ENCODE peak calls at places on chromosomes 11 and 22, in nine cellular contexts. One of them, this sample, is unnamed.

GRCh38 chr11:94804874-94805273 is 36.7 kb downstream of the AMOTL1 start:
- DNase-seq in fibroblast of lung: no peak
- DNase-seq in transverse colon: no peak
- DNase-seq in left ventricle myocardium inferior: no peak
- DNase-seq in dorsolateral prefrontal cortex: no peak
- DNase-seq in retinal pigment epithelial cell: no peak
- DNase-seq in cardiac muscle cell: no peak
- DNase-seq in GM06990: no peak
- DNase-seq in heart right ventricle: no peak
- DNase-seq in this sample: no peak

GRCh38 chr11:35166369-35167360 is 27.7 kb downstream of the CD44 start:
- DNase-seq in dorsolateral prefrontal cortex: peak; percentile 78
- DNase-seq in heart right ventricle: no peak
- DNase-seq in GM06990: no peak
- DNase-seq in retinal pigment epithelial cell: peak; percentile 84
- DNase-seq in cardiac muscle cell: no peak
- DNase-seq in fibroblast of lung: peak; percentile 97
- DNase-seq in transverse colon: no peak
- DNase-seq in left ventricle myocardium inferior: no peak
- DNase-seq in this sample: peak; percentile 67

GRCh38 chr11:8288166-8288772 is 24.6 kb upstream of the LMO1 start:
- DNase-seq in retinal pigment epithelial cell: no peak
- DNase-seq in cardiac muscle cell: no peak
- DNase-seq in transverse colon: no peak
- DNase-seq in dorsolateral prefrontal cortex: no peak
- DNase-seq in left ventricle myocardium inferior: no peak
- DNase-seq in heart right ventricle: no peak
- DNase-seq in fibroblast of lung: no peak
- DNase-seq in GM06990: no peak
- DNase-seq in this sample: no peak

GRCh38 chr11:27416568-27417176 is 53.7 kb upstream of the CCDC34 start:
- DNase-seq in GM06990: no peak
- DNase-seq in retinal pigment epithelial cell: no peak
- DNase-seq in transverse colon: no peak
- DNase-seq in dorsolateral prefrontal cortex: no peak
- DNase-seq in heart right ventricle: no peak
- DNase-seq in cardiac muscle cell: no peak
- DNase-seq in fibroblast of lung: no peak
- DNase-seq in left ventricle myocardium inferior: no peak
- DNase-seq in this sample: no peak

GRCh38 chr11:44958165-44958564 is 7.5 kb upstream of the TP53I11 start:
- DNase-seq in dorsolateral prefrontal cortex: no peak
- DNase-seq in transverse colon: peak; percentile 67
- DNase-seq in heart right ventricle: no peak
- DNase-seq in cardiac muscle cell: no peak
- DNase-seq in fibroblast of lung: no peak
- DNase-seq in GM06990: no peak
- DNase-seq in left ventricle myocardium inferior: no peak
- DNase-seq in retinal pigment epithelial cell: no peak
- DNase-seq in this sample: no peak

GRCh38 chr11:65896009-65896999 is 3.9 kb downstream of the FOSL1 start:
- DNase-seq in fibroblast of lung: no peak
- DNase-seq in transverse colon: no peak
- DNase-seq in retinal pigment epithelial cell: no peak
- DNase-seq in cardiac muscle cell: no peak
- DNase-seq in left ventricle myocardium inferior: no peak
- DNase-seq in GM06990: no peak
- DNase-seq in heart right ventricle: no peak
- DNase-seq in dorsolateral prefrontal cortex: no peak
- DNase-seq in this sample: no peak

GRCh38 chr11:7858001-7858400 is 61.3 kb upstream of the OR5P2 start:
- DNase-seq in fibroblast of lung: no peak
- DNase-seq in retinal pigment epithelial cell: no peak
- DNase-seq in transverse colon: no peak
- DNase-seq in dorsolateral prefrontal cortex: no peak
- DNase-seq in left ventricle myocardium inferior: no peak
- DNase-seq in cardiac muscle cell: no peak
- DNase-seq in heart right ventricle: no peak
- DNase-seq in GM06990: no peak
- DNase-seq in this sample: no peak

GRCh38 chr11:47348859-47349258 is 3.6 kb downstream of the MYBPC3 start:
- DNase-seq in retinal pigment epithelial cell: no peak
- DNase-seq in cardiac muscle cell: no peak
- DNase-seq in left ventricle myocardium inferior: no peak
- DNase-seq in heart right ventricle: no peak
- DNase-seq in transverse colon: no peak
- DNase-seq in dorsolateral prefrontal cortex: no peak
- DNase-seq in fibroblast of lung: no peak
- DNase-seq in GM06990: no peak
- DNase-seq in this sample: no peak

GRCh38 chr11:99693941-99694492 is 673.3 kb downstream of the CNTN5 start:
- DNase-seq in left ventricle myocardium inferior: no peak
- DNase-seq in retinal pigment epithelial cell: peak; percentile 91
- DNase-seq in cardiac muscle cell: no peak
- DNase-seq in transverse colon: no peak
- DNase-seq in GM06990: no peak
- DNase-seq in dorsolateral prefrontal cortex: no peak
- DNase-seq in fibroblast of lung: peak; percentile 85
- DNase-seq in heart right ventricle: no peak
- DNase-seq in this sample: peak; percentile 55

GRCh38 chr11:36037031-36037430 is 93.2 kb downstream of the LDLRAD3 start:
- DNase-seq in fibroblast of lung: peak; percentile 69
- DNase-seq in cardiac muscle cell: no peak
- DNase-seq in transverse colon: no peak
- DNase-seq in left ventricle myocardium inferior: peak; percentile 32
- DNase-seq in GM06990: no peak
- DNase-seq in heart right ventricle: peak; percentile 28
- DNase-seq in retinal pigment epithelial cell: no peak
- DNase-seq in dorsolateral prefrontal cortex: no peak
- DNase-seq in this sample: no peak

GRCh38 chr11:19849107-19849789 is 136.6 kb downstream of the NAV2 start:
- DNase-seq in transverse colon: no peak
- DNase-seq in cardiac muscle cell: peak; percentile 70
- DNase-seq in left ventricle myocardium inferior: peak; percentile 25
- DNase-seq in GM06990: no peak
- DNase-seq in dorsolateral prefrontal cortex: no peak
- DNase-seq in fibroblast of lung: no peak
- DNase-seq in retinal pigment epithelial cell: no peak
- DNase-seq in heart right ventricle: peak; percentile 44
- DNase-seq in this sample: no peak

GRCh38 chr11:123469089-123469488 is 39.0 kb downstream of the GRAMD1B start:
- DNase-seq in dorsolateral prefrontal cortex: no peak
- DNase-seq in GM06990: no peak
- DNase-seq in transverse colon: no peak
- DNase-seq in cardiac muscle cell: peak; percentile 85
- DNase-seq in retinal pigment epithelial cell: no peak
- DNase-seq in heart right ventricle: peak; percentile 22
- DNase-seq in fibroblast of lung: no peak
- DNase-seq in left ventricle myocardium inferior: peak; percentile 34
- DNase-seq in this sample: no peak
- TF ChIP-seq CTCF in dorsolateral prefrontal cortex: no peak
- TF ChIP-seq CTCF in GM06990: no peak
- TF ChIP-seq CTCF in transverse colon: no peak
- TF ChIP-seq CTCF in cardiac muscle cell: no peak
- TF ChIP-seq CTCF in retinal pigment epithelial cell: no peak
- TF ChIP-seq CTCF in heart right ventricle: no peak
- TF ChIP-seq CTCF in fibroblast of lung: no peak
- TF ChIP-seq CTCF in left ventricle myocardium inferior: no peak
- TF ChIP-seq CTCF in this sample: no peak

DNA sequence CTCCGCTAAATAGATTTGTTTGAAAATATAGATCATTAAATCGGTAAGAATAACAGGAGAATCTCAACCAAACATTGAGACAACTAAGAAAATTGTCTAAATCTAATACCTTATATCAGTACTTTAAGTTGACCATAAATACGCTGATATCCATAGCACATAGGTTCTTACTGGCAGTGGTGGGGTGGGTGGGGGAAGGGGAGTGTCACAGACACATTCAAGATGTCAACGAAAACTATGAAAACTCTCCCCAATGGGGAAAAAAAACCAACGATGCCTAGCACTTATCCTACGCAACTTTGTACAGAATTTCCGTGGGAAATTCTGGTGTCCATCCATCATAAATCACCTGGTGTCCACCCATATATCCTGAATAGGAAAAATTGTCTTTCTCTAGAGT is 6.2 kb downstream of the GRAP2 start:
- DNase-seq in heart right ventricle: no peak
- DNase-seq in dorsolateral prefrontal cortex: no peak
- DNase-seq in retinal pigment epithelial cell: no peak
- DNase-seq in transverse colon: no peak
- DNase-seq in left ventricle myocardium inferior: no peak
- DNase-seq in GM06990: no peak
- DNase-seq in cardiac muscle cell: no peak
- DNase-seq in fibroblast of lung: no peak
- DNase-seq in this sample: no peak
- H3K4me3 ChIP-seq in heart right ventricle: no peak overlapping the region
- H3K4me3 ChIP-seq in dorsolateral prefrontal cortex: no peak overlapping the region
- H3K4me3 ChIP-seq in retinal pigment epithelial cell: no peak overlapping the region
- H3K4me3 ChIP-seq in transverse colon: no peak overlapping the region
- H3K4me3 ChIP-seq in left ventricle myocardium inferior: no peak overlapping the region
- H3K4me3 ChIP-seq in GM06990: no peak overlapping the region
- H3K4me3 ChIP-seq in cardiac muscle cell: no peak overlapping the region
- H3K4me3 ChIP-seq in fibroblast of lung: no peak overlapping the region
- H3K4me3 ChIP-seq in this sample: no peak overlapping the region

GRCh38 chr22:44926491-44927415 is 83.1 kb downstream of the PHF21B start:
- DNase-seq in left ventricle myocardium inferior: peak; percentile 7
- DNase-seq in GM06990: no peak
- DNase-seq in dorsolateral prefrontal cortex: peak; percentile 51
- DNase-seq in heart right ventricle: no peak
- DNase-seq in fibroblast of lung: no peak
- DNase-seq in retinal pigment epithelial cell: no peak
- DNase-seq in transverse colon: no peak
- DNase-seq in cardiac muscle cell: no peak
- DNase-seq in this sample: no peak

GRCh38 chr22:44924098-44924497 is 85.7 kb downstream of the PHF21B start:
- DNase-seq in GM06990: no peak
- DNase-seq in transverse colon: no peak
- DNase-seq in left ventricle myocardium inferior: no peak
- DNase-seq in heart right ventricle: no peak
- DNase-seq in dorsolateral prefrontal cortex: no peak
- DNase-seq in fibroblast of lung: no peak
- DNase-seq in retinal pigment epithelial cell: no peak
- DNase-seq in cardiac muscle cell: no peak
- DNase-seq in this sample: no peak

GRCh38 chr22:44925465-44926123 is 84.2 kb downstream of the PHF21B start:
- DNase-seq in GM06990: no peak
- DNase-seq in retinal pigment epithelial cell: no peak
- DNase-seq in dorsolateral prefrontal cortex: peak; percentile 23
- DNase-seq in left ventricle myocardium inferior: peak; percentile 6
- DNase-seq in cardiac muscle cell: no peak
- DNase-seq in heart right ventricle: no peak
- DNase-seq in fibroblast of lung: no peak
- DNase-seq in transverse colon: no peak
- DNase-seq in this sample: no peak

GRCh38 chr22:44926124-44926475 is 83.7 kb downstream of the PHF21B start:
- DNase-seq in cardiac muscle cell: no peak
- DNase-seq in fibroblast of lung: no peak
- DNase-seq in GM06990: no peak
- DNase-seq in transverse colon: no peak
- DNase-seq in left ventricle myocardium inferior: peak; percentile 10
- DNase-seq in retinal pigment epithelial cell: no peak
- DNase-seq in dorsolateral prefrontal cortex: peak; percentile 26
- DNase-seq in heart right ventricle: no peak
- DNase-seq in this sample: no peak

DNA sequence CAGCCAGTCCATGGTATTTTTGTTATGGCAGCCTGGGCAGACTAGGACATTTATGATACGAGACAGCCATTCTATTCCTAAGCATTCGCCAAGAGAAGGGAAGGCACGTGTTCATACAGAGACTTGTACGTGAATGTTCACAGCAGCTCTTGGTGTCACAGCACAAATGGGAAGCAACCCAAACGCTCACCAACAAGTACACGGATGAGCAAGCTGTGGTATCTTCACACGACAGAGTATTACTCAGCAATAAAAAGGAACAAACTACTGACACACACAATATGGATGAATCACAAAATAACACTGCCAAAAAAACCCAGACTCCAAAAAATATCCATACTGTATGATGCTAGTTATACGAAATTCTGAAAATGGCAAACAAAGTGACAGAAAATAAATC is 85.1 kb downstream of the PHF21B start:
- DNase-seq in dorsolateral prefrontal cortex: peak; percentile 43
- DNase-seq in transverse colon: no peak
- DNase-seq in left ventricle myocardium inferior: no peak
- DNase-seq in retinal pigment epithelial cell: no peak
- DNase-seq in heart right ventricle: no peak
- DNase-seq in cardiac muscle cell: no peak
- DNase-seq in fibroblast of lung: no peak
- DNase-seq in GM06990: no peak
- DNase-seq in this sample: no peak
- TF ChIP-seq CTCF in dorsolateral prefrontal cortex: no peak
- TF ChIP-seq CTCF in transverse colon: no peak
- TF ChIP-seq CTCF in left ventricle myocardium inferior: no peak
- TF ChIP-seq CTCF in retinal pigment epithelial cell: no peak
- TF ChIP-seq CTCF in heart right ventricle: no peak
- TF ChIP-seq CTCF in cardiac muscle cell: no peak
- TF ChIP-seq CTCF in fibroblast of lung: no peak
- TF ChIP-seq CTCF in GM06990: no peak
- TF ChIP-seq CTCF in this sample: no peak

DNA sequence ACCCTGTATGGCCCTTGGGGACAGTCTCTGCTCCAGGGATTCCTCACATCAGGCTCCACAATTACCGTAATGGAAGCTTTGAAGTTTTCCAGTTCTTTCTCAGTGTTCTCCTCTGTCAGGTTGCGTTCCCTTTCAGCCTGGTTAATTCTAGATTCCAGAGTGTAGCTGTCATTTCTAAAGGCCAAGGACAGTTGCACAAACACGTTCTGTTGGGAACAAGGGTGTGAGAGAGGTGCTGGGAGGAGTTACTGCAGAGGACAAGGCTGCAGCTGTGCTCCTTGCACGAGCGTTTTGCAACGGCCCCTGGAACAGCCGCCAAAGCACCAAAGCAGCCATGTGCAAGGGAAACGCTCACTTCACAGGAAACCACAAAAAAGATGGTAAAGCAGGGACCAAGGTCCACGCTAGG is 35.9 kb upstream of the LYVE1 start:
- DNase-seq in dorsolateral prefrontal cortex: no peak
- DNase-seq in fibroblast of lung: no peak
- DNase-seq in cardiac muscle cell: no peak
- DNase-seq in transverse colon: peak; percentile 40
- DNase-seq in heart right ventricle: peak; percentile 57
- DNase-seq in GM06990: no peak
- DNase-seq in retinal pigment epithelial cell: no peak
- DNase-seq in left ventricle myocardium inferior: peak; percentile 62
- DNase-seq in this sample: no peak
- H3K4me3 ChIP-seq in dorsolateral prefrontal cortex: no peak overlapping the region
- H3K4me3 ChIP-seq in fibroblast of lung: no peak overlapping the region
- H3K4me3 ChIP-seq in cardiac muscle cell: no peak overlapping the region
- H3K4me3 ChIP-seq in transverse colon: no peak overlapping the region
- H3K4me3 ChIP-seq in heart right ventricle: no peak overlapping the region
- H3K4me3 ChIP-seq in GM06990: no peak overlapping the region
- H3K4me3 ChIP-seq in retinal pigment epithelial cell: no peak overlapping the region
- H3K4me3 ChIP-seq in left ventricle myocardium inferior: no peak overlapping the region
- H3K4me3 ChIP-seq in this sample: no peak overlapping the region

GRCh38 chr22:36475341-36475740 is 6.1 kb downstream of the TXN2 start:
- DNase-seq in cardiac muscle cell: no peak
- DNase-seq in GM06990: no peak
- DNase-seq in heart right ventricle: no peak
- DNase-seq in transverse colon: no peak
- DNase-seq in left ventricle myocardium inferior: no peak
- DNase-seq in retinal pigment epithelial cell: no peak
- DNase-seq in dorsolateral prefrontal cortex: no peak
- DNase-seq in fibroblast of lung: no peak
- DNase-seq in this sample: no peak
- TF ChIP-seq CTCF in cardiac muscle cell: no peak
- TF ChIP-seq CTCF in GM06990: no peak
- TF ChIP-seq CTCF in heart right ventricle: no peak
- TF ChIP-seq CTCF in transverse colon: no peak
- TF ChIP-seq CTCF in left ventricle myocardium inferior: no peak
- TF ChIP-seq CTCF in retinal pigment epithelial cell: no peak
- TF ChIP-seq CTCF in dorsolateral prefrontal cortex: no peak
- TF ChIP-seq CTCF in fibroblast of lung: no peak
- TF ChIP-seq CTCF in this sample: no peak